ENCODE peak calls at places on chromosomes 2 and 18, in ten cellular contexts. O is foreskin fibroblast; J is activated CD4-positive, alpha-beta T cell treated with anti-CD3 and anti-CD28 coated beads, Interleukin-2, amount 50 U/mL, for 48 hours; S is cardiac septum; P is AG20443; D is aorta; V is tibial artery; A is GM12891; K is PC-3; Q is Ammon's horn. I is an unnamed sample.

GRCh38 chr2:7726989-7727388 is 809.8 kb downstream of the RNF144A start:
- DNase-seq in O (no peak), J (no peak), S (no peak), P (no peak), D (no peak), V (no peak), A (no peak), K (no peak), Q (no peak), I (no peak)

GRCh38 chr2:179017958-179018357 is 32.0 kb downstream of the CCDC141 start:
- DNase-seq in O (no peak), J (no peak), S (no peak), P (no peak), D (no peak), V (no peak), A (no peak), K (no peak), Q (no peak), I (no peak)

GRCh38 chr18:6949800-6950586 is 167.6 kb downstream of the LAMA1 start:
- DNase-seq in O (no peak), J (no peak), S (no peak), P (no peak), D (no peak), V (no peak), A (no peak), K (no peak), Q (no peak), I (no peak)

GRCh38 chr2:150126839-150127238 is 360.6 kb downstream of the RND3 start:
- DNase-seq in O (no peak), J (no peak), S (no peak), P (no peak), D (no peak), V (no peak), A (no peak), K (no peak), Q (no peak), I (no peak)

GRCh38 chr2:234840336-234840735 is 111.5 kb upstream of the SH3BP4 start:
- DNase-seq in O (peak), J (no peak), S (peak), P (peak), D (no peak), V (no peak), A (no peak), K (peak), Q (peak), I (peak)

GRCh38 chr18:48829443-48830149 is 121.2 kb downstream of the SMAD7 start:
- DNase-seq in O (no peak), J (peak), S (peak), P (no peak), D (peak), V (peak), A (no peak), K (no peak), Q (no peak), I (no peak)

GRCh38 chr18:43882358-43882757 is 605.1 kb upstream of the SYT4 start:
- DNase-seq in O (no peak), J (no peak), S (no peak), P (no peak), D (peak), V (no peak), A (no peak), K (no peak), Q (no peak), I (no peak)

GRCh38 chr2:133760366-133760765 is 192.1 kb upstream of the NCKAP5 start:
- DNase-seq in O (peak), J (no peak), S (no peak), P (no peak), D (no peak), V (no peak), A (no peak), K (no peak), Q (no peak), I (peak)

GRCh38 chr2:113198790-113199612 is 25.2 kb downstream of the PSD4 start:
- DNase-seq in O (peak), J (peak), S (peak), P (peak), D (peak), V (peak), A (no peak), K (peak), Q (peak), I (no peak)

GRCh38 chr2:132849118-132849517 is 179.1 kb upstream of the LYPD1 start:
- DNase-seq in O (peak), J (no peak), S (no peak), P (peak), D (no peak), V (no peak), A (no peak), K (peak), Q (no peak), I (peak)

GRCh38 chr2:36565712-36566111 is 32.3 kb downstream of the FEZ2 start:
- DNase-seq in O (no peak), J (no peak), S (no peak), P (no peak), D (no peak), V (no peak), A (no peak), K (no peak), Q (no peak), I (no peak)

GRCh38 chr2:106960633-106961205 is 74.8 kb upstream of the ST6GAL2 start:
- DNase-seq in O (no peak), J (no peak), S (no peak), P (no peak), D (no peak), V (no peak), A (no peak), K (no peak), Q (no peak), I (no peak)

GRCh38 chr18:46497129-46497528 is 159.9 kb downstream of the LOXHD1 start:
- DNase-seq in O (no peak), J (peak), S (no peak), P (no peak), D (no peak), V (no peak), A (no peak), K (peak), Q (no peak), I (no peak)

GRCh38 chr2:145413261-145413660 is 893.3 kb upstream of the ZEB2 start:
- DNase-seq in O (no peak), J (no peak), S (no peak), P (no peak), D (no peak), V (no peak), A (no peak), K (no peak), Q (no peak), I (no peak)

GRCh38 chr18:41073372-41073954 is 881.6 kb upstream of the PIK3C3 start:
- DNase-seq in O (peak), J (no peak), S (no peak), P (no peak), D (no peak), V (no peak), A (no peak), K (peak), Q (no peak), I (peak)

GRCh38 chr2:41926614-41927580 is 120.9 kb upstream of the PKDCC start:
- DNase-seq in O (peak), J (no peak), S (no peak), P (no peak), D (no peak), V (peak), A (no peak), K (no peak), Q (no peak), I (no peak)

GRCh38 chr18:59318460-59318859 is at the start of gene CPLX4:
- DNase-seq in O (no peak), J (no peak), S (no peak), P (no peak), D (no peak), V (no peak), A (no peak), K (no peak), Q (no peak), I (no peak)

GRCh38 chr18:23627325-23627724 is 35.4 kb downstream of the ANKRD29 start:
- DNase-seq in O (peak), J (no peak), S (no peak), P (no peak), D (no peak), V (no peak), A (no peak), K (peak), Q (no peak), I (peak)

GRCh38 chr18:13366977-13367892 is 148.7 kb downstream of the LDLRAD4 start:
- DNase-seq in O (no peak), J (no peak), S (peak), P (no peak), D (peak), V (no peak), A (no peak), K (no peak), Q (peak), I (no peak)